ENCODE peak calls at places on chromosomes 6 and 20, in ten cellular contexts. One of them, this sample, is unnamed.

GRCh38 chr20:58749979-58750378 is 57.4 kb downstream of the NPEPL1 start:
- DNase-seq in AG10803: no peak
- DNase-seq in hepatocyte: no peak
- DNase-seq in HFFc6: no peak
- DNase-seq in GM10248: no peak
- DNase-seq in body of pancreas: no peak
- DNase-seq in astrocyte of the cerebellum: no peak
- DNase-seq in tibial artery: no peak
- DNase-seq in PC-3: no peak
- DNase-seq in adrenal gland: no peak
- DNase-seq in this sample: no peak

GRCh38 chr6:41940759-41941279 is 789 bp downstream of the CCND3 start:
- DNase-seq in AG10803: no peak
- DNase-seq in hepatocyte: peak
- DNase-seq in HFFc6: peak
- DNase-seq in GM10248: peak
- DNase-seq in body of pancreas: peak
- DNase-seq in astrocyte of the cerebellum: no peak
- DNase-seq in tibial artery: peak
- DNase-seq in PC-3: peak
- DNase-seq in adrenal gland: peak
- DNase-seq in this sample: peak

GRCh38 chr6:141548969-141549368 is 583.8 kb upstream of the GJE1 start:
- DNase-seq in AG10803: peak
- DNase-seq in hepatocyte: no peak
- DNase-seq in HFFc6: no peak
- DNase-seq in GM10248: no peak
- DNase-seq in body of pancreas: no peak
- DNase-seq in astrocyte of the cerebellum: no peak
- DNase-seq in tibial artery: no peak
- DNase-seq in PC-3: peak
- DNase-seq in adrenal gland: no peak
- DNase-seq in this sample: no peak

GRCh38 chr20:53937330-53937729 is 133.1 kb downstream of the BCAS1 start:
- DNase-seq in AG10803: no peak
- DNase-seq in hepatocyte: no peak
- DNase-seq in HFFc6: no peak
- DNase-seq in GM10248: no peak
- DNase-seq in body of pancreas: no peak
- DNase-seq in astrocyte of the cerebellum: no peak
- DNase-seq in tibial artery: no peak
- DNase-seq in PC-3: no peak
- DNase-seq in adrenal gland: no peak
- DNase-seq in this sample: no peak

GRCh38 chr20:34363062-34364012 is at the start of gene ITCH:
- DNase-seq in AG10803: peak
- DNase-seq in hepatocyte: peak
- DNase-seq in HFFc6: peak
- DNase-seq in GM10248: peak
- DNase-seq in body of pancreas: peak
- DNase-seq in astrocyte of the cerebellum: peak
- DNase-seq in tibial artery: peak
- DNase-seq in PC-3: peak
- DNase-seq in adrenal gland: peak
- DNase-seq in this sample: peak

GRCh38 chr6:89436226-89436625 is 3.3 kb downstream of the ANKRD6 start:
- DNase-seq in AG10803: no peak
- DNase-seq in hepatocyte: no peak
- DNase-seq in HFFc6: no peak
- DNase-seq in GM10248: no peak
- DNase-seq in body of pancreas: no peak
- DNase-seq in astrocyte of the cerebellum: no peak
- DNase-seq in tibial artery: no peak
- DNase-seq in PC-3: no peak
- DNase-seq in adrenal gland: no peak
- DNase-seq in this sample: no peak

GRCh38 chr6:90289902-90290301 is 6.7 kb downstream of the BACH2 start:
- DNase-seq in AG10803: no peak
- DNase-seq in hepatocyte: no peak
- DNase-seq in HFFc6: no peak
- DNase-seq in GM10248: no peak
- DNase-seq in body of pancreas: no peak
- DNase-seq in astrocyte of the cerebellum: no peak
- DNase-seq in tibial artery: no peak
- DNase-seq in PC-3: no peak
- DNase-seq in adrenal gland: no peak
- DNase-seq in this sample: no peak

GRCh38 chr6:81786159-81786558 is 33.7 kb upstream of the TENT5A start:
- DNase-seq in AG10803: no peak
- DNase-seq in hepatocyte: no peak
- DNase-seq in HFFc6: no peak
- DNase-seq in GM10248: no peak
- DNase-seq in body of pancreas: no peak
- DNase-seq in astrocyte of the cerebellum: no peak
- DNase-seq in tibial artery: no peak
- DNase-seq in PC-3: no peak
- DNase-seq in adrenal gland: no peak
- DNase-seq in this sample: no peak

GRCh38 chr6:90425161-90425641 is 128.6 kb upstream of the BACH2 start:
- DNase-seq in AG10803: no peak
- DNase-seq in hepatocyte: no peak
- DNase-seq in HFFc6: no peak
- DNase-seq in GM10248: peak
- DNase-seq in body of pancreas: no peak
- DNase-seq in astrocyte of the cerebellum: no peak
- DNase-seq in tibial artery: no peak
- DNase-seq in PC-3: no peak
- DNase-seq in adrenal gland: no peak
- DNase-seq in this sample: peak

GRCh38 chr6:13013681-13014550 is 297.3 kb downstream of the PHACTR1 start:
- DNase-seq in AG10803: no peak
- DNase-seq in hepatocyte: peak
- DNase-seq in HFFc6: no peak
- DNase-seq in GM10248: peak
- DNase-seq in body of pancreas: no peak
- DNase-seq in astrocyte of the cerebellum: no peak
- DNase-seq in tibial artery: no peak
- DNase-seq in PC-3: no peak
- DNase-seq in adrenal gland: no peak
- DNase-seq in this sample: no peak

GRCh38 chr6:13015379-13015681 is 298.8 kb downstream of the PHACTR1 start:
- DNase-seq in AG10803: no peak
- DNase-seq in hepatocyte: no peak
- DNase-seq in HFFc6: no peak
- DNase-seq in GM10248: no peak
- DNase-seq in body of pancreas: no peak
- DNase-seq in astrocyte of the cerebellum: no peak
- DNase-seq in tibial artery: no peak
- DNase-seq in PC-3: no peak
- DNase-seq in adrenal gland: no peak
- DNase-seq in this sample: no peak

GRCh38 chr6:13012271-13012670 is 295.7 kb downstream of the PHACTR1 start:
- DNase-seq in AG10803: no peak
- DNase-seq in hepatocyte: no peak
- DNase-seq in HFFc6: no peak
- DNase-seq in GM10248: no peak
- DNase-seq in body of pancreas: peak
- DNase-seq in astrocyte of the cerebellum: no peak
- DNase-seq in tibial artery: no peak
- DNase-seq in PC-3: no peak
- DNase-seq in adrenal gland: no peak
- DNase-seq in this sample: no peak

GRCh38 chr6:13012977-13013680 is 296.6 kb downstream of the PHACTR1 start:
- DNase-seq in AG10803: no peak
- DNase-seq in hepatocyte: peak
- DNase-seq in HFFc6: no peak
- DNase-seq in GM10248: no peak
- DNase-seq in body of pancreas: peak
- DNase-seq in astrocyte of the cerebellum: no peak
- DNase-seq in tibial artery: peak
- DNase-seq in PC-3: no peak
- DNase-seq in adrenal gland: peak
- DNase-seq in this sample: no peak

GRCh38 chr6:13014551-13015378 is 298.2 kb downstream of the PHACTR1 start:
- DNase-seq in AG10803: no peak
- DNase-seq in hepatocyte: peak
- DNase-seq in HFFc6: no peak
- DNase-seq in GM10248: no peak
- DNase-seq in body of pancreas: peak
- DNase-seq in astrocyte of the cerebellum: no peak
- DNase-seq in tibial artery: peak
- DNase-seq in PC-3: no peak
- DNase-seq in adrenal gland: no peak
- DNase-seq in this sample: no peak
- TF ChIP-seq CTCF in AG10803: no peak
- TF ChIP-seq CTCF in hepatocyte: no peak
- TF ChIP-seq CTCF in HFFc6: no peak
- TF ChIP-seq CTCF in GM10248: no peak
- TF ChIP-seq CTCF in body of pancreas: no peak
- TF ChIP-seq CTCF in astrocyte of the cerebellum: no peak
- TF ChIP-seq CTCF in tibial artery: no peak
- TF ChIP-seq CTCF in PC-3: no peak
- TF ChIP-seq CTCF in adrenal gland: no peak
- TF ChIP-seq CTCF in this sample: no peak

GRCh38 chr6:23031986-23032385 is 462.6 kb downstream of the HDGFL1 start:
- DNase-seq in AG10803: peak
- DNase-seq in hepatocyte: no peak
- DNase-seq in HFFc6: no peak
- DNase-seq in GM10248: no peak
- DNase-seq in body of pancreas: no peak
- DNase-seq in astrocyte of the cerebellum: no peak
- DNase-seq in tibial artery: no peak
- DNase-seq in PC-3: peak
- DNase-seq in adrenal gland: no peak
- DNase-seq in this sample: no peak
- TF ChIP-seq CTCF in AG10803: no peak
- TF ChIP-seq CTCF in hepatocyte: no peak
- TF ChIP-seq CTCF in HFFc6: no peak
- TF ChIP-seq CTCF in GM10248: no peak
- TF ChIP-seq CTCF in body of pancreas: no peak
- TF ChIP-seq CTCF in astrocyte of the cerebellum: no peak
- TF ChIP-seq CTCF in tibial artery: no peak
- TF ChIP-seq CTCF in PC-3: peak
- TF ChIP-seq CTCF in adrenal gland: no peak
- TF ChIP-seq CTCF in this sample: no peak

DNA sequence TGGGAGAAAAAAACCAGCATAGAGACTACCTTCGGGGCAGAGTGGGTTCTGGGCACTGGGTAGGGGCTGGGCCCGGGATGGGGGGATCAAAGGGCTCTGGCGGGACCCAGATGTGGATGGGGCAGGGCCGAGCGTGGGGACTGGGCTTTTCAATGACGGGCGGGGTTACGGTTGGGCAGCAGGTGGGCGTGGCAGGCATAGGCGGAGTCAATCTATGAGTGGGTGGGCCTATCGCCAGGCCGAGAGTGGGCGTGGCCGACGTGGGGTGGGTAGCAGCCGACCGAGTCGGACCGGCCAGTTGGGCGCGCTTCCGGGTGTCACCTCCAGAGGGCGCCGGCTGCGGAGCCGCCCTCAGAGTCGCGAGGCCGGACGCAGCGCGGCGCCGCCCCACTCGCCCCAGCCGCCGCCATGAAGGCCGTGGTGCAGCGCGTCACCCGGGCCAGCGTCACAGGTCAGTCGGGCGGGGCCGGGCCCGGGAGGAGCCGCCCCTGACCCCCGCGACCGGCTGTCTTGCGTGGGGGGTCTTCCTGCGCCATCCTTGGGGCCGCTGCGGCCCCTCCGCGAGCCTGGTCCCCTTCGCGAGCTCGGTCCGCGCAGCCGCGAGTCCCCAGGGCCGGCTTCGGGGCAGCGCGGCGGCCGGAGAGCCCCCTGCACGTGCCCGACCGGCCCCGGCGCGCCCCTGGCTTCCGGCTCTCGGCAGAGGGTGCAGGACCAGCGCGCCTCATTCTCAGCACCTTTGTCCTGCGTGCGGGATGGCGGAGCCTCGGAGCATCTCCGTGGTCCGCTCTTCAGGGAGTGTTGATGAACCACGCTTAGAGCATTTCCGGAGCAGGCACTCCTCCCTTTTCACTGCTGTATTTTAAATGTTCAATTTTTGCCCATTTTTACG is at the start of gene DTD1:
- DNase-seq in AG10803: peak
- DNase-seq in hepatocyte: peak
- DNase-seq in HFFc6: peak
- DNase-seq in GM10248: peak
- DNase-seq in body of pancreas: peak
- DNase-seq in astrocyte of the cerebellum: peak
- DNase-seq in tibial artery: peak
- DNase-seq in PC-3: peak
- DNase-seq in adrenal gland: peak
- DNase-seq in this sample: peak
- TF ChIP-seq CTCF in AG10803: peak
- TF ChIP-seq CTCF in hepatocyte: peak
- TF ChIP-seq CTCF in HFFc6: peak
- TF ChIP-seq CTCF in GM10248: peak
- TF ChIP-seq CTCF in body of pancreas: peak
- TF ChIP-seq CTCF in astrocyte of the cerebellum: peak
- TF ChIP-seq CTCF in tibial artery: peak
- TF ChIP-seq CTCF in PC-3: peak
- TF ChIP-seq CTCF in adrenal gland: peak
- TF ChIP-seq CTCF in this sample: peak

GRCh38 chr20:36207602-36208001 is 28.7 kb upstream of the AAR2 start:
- DNase-seq in AG10803: no peak
- DNase-seq in hepatocyte: no peak
- DNase-seq in HFFc6: no peak
- DNase-seq in GM10248: no peak
- DNase-seq in body of pancreas: no peak
- DNase-seq in astrocyte of the cerebellum: no peak
- DNase-seq in tibial artery: no peak
- DNase-seq in PC-3: no peak
- DNase-seq in adrenal gland: no peak
- DNase-seq in this sample: no peak

GRCh38 chr20:36209921-36210320 is 26.4 kb upstream of the AAR2 start:
- DNase-seq in AG10803: no peak
- DNase-seq in hepatocyte: no peak
- DNase-seq in HFFc6: no peak
- DNase-seq in GM10248: no peak
- DNase-seq in body of pancreas: no peak
- DNase-seq in astrocyte of the cerebellum: no peak
- DNase-seq in tibial artery: no peak
- DNase-seq in PC-3: no peak
- DNase-seq in adrenal gland: no peak
- DNase-seq in this sample: no peak

GRCh38 chr20:36208257-36208656 is 28.0 kb upstream of the AAR2 start:
- DNase-seq in AG10803: no peak
- DNase-seq in hepatocyte: no peak
- DNase-seq in HFFc6: no peak
- DNase-seq in GM10248: no peak
- DNase-seq in body of pancreas: no peak
- DNase-seq in astrocyte of the cerebellum: no peak
- DNase-seq in tibial artery: no peak
- DNase-seq in PC-3: no peak
- DNase-seq in adrenal gland: no peak
- DNase-seq in this sample: no peak

GRCh38 chr20:36213362-36213761 is 22.9 kb upstream of the AAR2 start:
- DNase-seq in AG10803: no peak
- DNase-seq in hepatocyte: no peak
- DNase-seq in HFFc6: no peak
- DNase-seq in GM10248: no peak
- DNase-seq in body of pancreas: no peak
- DNase-seq in astrocyte of the cerebellum: no peak
- DNase-seq in tibial artery: no peak
- DNase-seq in PC-3: no peak
- DNase-seq in adrenal gland: peak
- DNase-seq in this sample: no peak

GRCh38 chr20:36210561-36210960 is 25.7 kb upstream of the AAR2 start:
- DNase-seq in AG10803: no peak
- DNase-seq in hepatocyte: no peak
- DNase-seq in HFFc6: no peak
- DNase-seq in GM10248: no peak
- DNase-seq in body of pancreas: no peak
- DNase-seq in astrocyte of the cerebellum: no peak
- DNase-seq in tibial artery: no peak
- DNase-seq in PC-3: no peak
- DNase-seq in adrenal gland: no peak
- DNase-seq in this sample: no peak
- TF ChIP-seq CTCF in AG10803: no peak
- TF ChIP-seq CTCF in hepatocyte: no peak
- TF ChIP-seq CTCF in HFFc6: peak
- TF ChIP-seq CTCF in GM10248: no peak
- TF ChIP-seq CTCF in body of pancreas: no peak
- TF ChIP-seq CTCF in astrocyte of the cerebellum: no peak
- TF ChIP-seq CTCF in tibial artery: no peak
- TF ChIP-seq CTCF in PC-3: no peak
- TF ChIP-seq CTCF in adrenal gland: no peak
- TF ChIP-seq CTCF in this sample: no peak

This sample was measured in GM12865.